ENCODE peak calls at places on chromosomes 1 and 21, in six cellular contexts. F is ovary, L is ACHN, Q is astrocyte of the spinal cord, Z is psoas muscle, G is pancreas. B is an unnamed sample.

GRCh38 chr1:225426395-225427248 is 1.2 kb downstream of the LBR start:
- DNase-seq in F (peak; percentile 39), L (peak; percentile 41), Q (peak; percentile 33), Z (peak; percentile 65), G (no peak), B (peak; percentile 45)

GRCh38 chr21:17542371-17542992 is 29.6 kb downstream of the CXADR start:
- DNase-seq in F (no peak), L (no peak), Q (peak; percentile 46), Z (no peak), G (no peak), B (no peak)

GRCh38 chr1:234478481-234479309 is at the start of gene TARBP1:
- DNase-seq in F (peak; percentile 50), L (peak; percentile 81), Q (peak; percentile 68), Z (peak; percentile 86), G (peak; percentile 88), B (peak; percentile 76)

GRCh38 chr1:37096523-37096922 is 62.2 kb upstream of the GRIK3 start:
- DNase-seq in F (no peak), L (peak; percentile 1), Q (no peak), Z (no peak), G (no peak), B (no peak)

GRCh38 chr1:19747741-19748140 is 52.0 kb downstream of the TMCO4 start:
- DNase-seq in F (no peak), L (no peak), Q (no peak), Z (no peak), G (no peak), B (no peak)

GRCh38 chr1:94727846-94728715 is 92.1 kb upstream of the SLC44A3 start:
- DNase-seq in F (peak; percentile 74), L (peak; percentile 15), Q (peak; percentile 93), Z (no peak), G (no peak), B (peak; percentile 69)

GRCh38 chr1:230280906-230281413 is 145.2 kb downstream of the PGBD5 start:
- DNase-seq in F (no peak), L (no peak), Q (no peak), Z (peak; percentile 40), G (peak; percentile 92), B (no peak)

GRCh38 chr1:75768021-75768420 is 18.0 kb upstream of the RABGGTB start:
- DNase-seq in F (no peak), L (no peak), Q (no peak), Z (no peak), G (no peak), B (no peak)

GRCh38 chr1:23751815-23752200 is 8.5 kb downstream of the ELOA start:
- DNase-seq in F (no peak), L (no peak), Q (no peak), Z (no peak), G (no peak), B (no peak)

GRCh38 chr21:27802816-27803475 is 836.1 kb upstream of the ADAMTS5 start:
- DNase-seq in F (no peak), L (peak; percentile 61), Q (peak; percentile 38), Z (no peak), G (no peak), B (no peak)

GRCh38 chr1:199083680-199084079 is 444.8 kb downstream of the PTPRC start:
- DNase-seq in F (no peak), L (no peak), Q (peak; percentile 12), Z (no peak), G (no peak), B (no peak)

GRCh38 chr1:186301448-186301847 is 73.6 kb downstream of the TPR start:
- DNase-seq in F (no peak), L (no peak), Q (no peak), Z (no peak), G (no peak), B (no peak)

GRCh38 chr1:232944342-232944741 is 6.1 kb upstream of the NTPCR start:
- DNase-seq in F (no peak), L (no peak), Q (no peak), Z (no peak), G (no peak), B (no peak)

GRCh38 chr1:11527541-11528452 is 48.8 kb downstream of the DISP3 start:
- DNase-seq in F (no peak), L (no peak), Q (no peak), Z (no peak), G (no peak), B (no peak)

GRCh38 chr1:183640193-183640592 is 4.6 kb upstream of the ARPC5 start:
- DNase-seq in F (no peak), L (no peak), Q (no peak), Z (no peak), G (no peak), B (no peak)

GRCh38 chr1:206705744-206706297 is 21.1 kb downstream of the MAPKAPK2 start:
- DNase-seq in F (no peak), L (no peak), Q (peak; percentile 27), Z (no peak), G (no peak), B (no peak)

GRCh38 chr1:67190942-67191341 is 24.7 kb downstream of the IL23R start:
- DNase-seq in F (no peak), L (no peak), Q (no peak), Z (no peak), G (no peak), B (no peak)

GRCh38 chr1:154736840-154737239 is 128.9 kb upstream of the ADAR start:
- DNase-seq in F (no peak), L (no peak), Q (peak; percentile 47), Z (no peak), G (no peak), B (peak; percentile 78)

GRCh38 chr1:217393901-217394300 is 237.0 kb downstream of the GPATCH2 start:
- DNase-seq in F (no peak), L (no peak), Q (no peak), Z (no peak), G (no peak), B (peak; percentile 18)

GRCh38 chr1:156448134-156448967 is 52.2 kb downstream of the MEF2D start:
- DNase-seq in F (no peak), L (no peak), Q (no peak), Z (no peak), G (no peak), B (no peak)

GRCh38 chr1:201090536-201090935 is 21.7 kb downstream of the CACNA1S start:
- DNase-seq in F (no peak), L (no peak), Q (no peak), Z (peak; percentile 26), G (no peak), B (no peak)

GRCh38 chr1:20192871-20193411 is 6.6 kb upstream of the PLA2G2C start:
- DNase-seq in F (no peak), L (no peak), Q (no peak), Z (no peak), G (no peak), B (no peak)

B was measured in RKO.